ENCODE peak calls at places on chromosomes 13 and 19, in nine cellular contexts. W is vagina; I is CD4-positive, CD25-positive, alpha-beta regulatory T cell; U is lower lobe of right lung; O is heart left ventricle; D is PC-9; Q is stomach; H is A673; E is keratinocyte. J is an unnamed sample. For H3K4me1, the result is how much of the 10 kb centered on the place peaks cover.

GRCh38 chr13:111893607-111894443 is 173.1 kb upstream of the SOX1 start:
- DNase-seq in W (peak), I (no peak), U (no peak), O (no peak), D (no peak), Q (no peak), H (peak), E (no peak), J (no peak)

GRCh38 chr13:32475403-32475802 is 47.5 kb upstream of the N4BP2L1 start:
- DNase-seq in W (no peak), I (no peak), U (no peak), O (no peak), D (no peak), Q (no peak), H (peak), E (no peak), J (no peak)

GRCh38 chr13:31556376-31556775 is 182.9 kb upstream of the RXFP2 start:
- DNase-seq in W (no peak), I (no peak), U (no peak), O (no peak), D (no peak), Q (no peak), H (no peak), E (no peak), J (no peak)

GRCh38 chr13:30934381-30934780 is 1.9 kb downstream of the TEX26 start:
- DNase-seq in W (no peak), I (no peak), U (no peak), O (no peak), D (no peak), Q (no peak), H (no peak), E (no peak), J (no peak)

GRCh38 chr19:48120505-48120904 is 9.9 kb upstream of the PLA2G4C start:
- DNase-seq in W (no peak), I (no peak), U (no peak), O (no peak), D (no peak), Q (no peak), H (no peak), E (no peak), J (no peak)

GRCh38 chr19:18671303-18672043 is 12.0 kb upstream of the CRTC1 start:
- DNase-seq in W (no peak), I (no peak), U (no peak), O (no peak), D (peak), Q (no peak), H (no peak), E (no peak), J (no peak)

GRCh38 chr13:74708629-74709028 is 574.4 kb upstream of the KLF12 start:
- DNase-seq in W (no peak), I (no peak), U (no peak), O (no peak), D (no peak), Q (no peak), H (no peak), E (no peak), J (no peak)

GRCh38 chr19:14437578-14438140 is 4.6 kb downstream of the PKN1 start:
- DNase-seq in W (no peak), I (no peak), U (no peak), O (no peak), D (no peak), Q (no peak), H (no peak), E (no peak), J (no peak)

GRCh38 chr19:10521461-10522216 is 4.4 kb upstream of the S1PR5 start:
- DNase-seq in W (no peak), I (no peak), U (no peak), O (no peak), D (no peak), Q (no peak), H (no peak), E (no peak), J (no peak)
- H3K27ac ChIP-seq in W (no peak), I (no peak), U (no peak), O (no peak), D (no peak), Q (no peak), H (no peak), E (no peak), J (no peak)

GRCh38 chr19:38699647-38700349 is 44.5 kb downstream of the CAPN12 start:
- DNase-seq in W (no peak), I (no peak), U (no peak), O (no peak), D (no peak), Q (no peak), H (no peak), E (no peak), J (no peak)
- H3K4me1 ChIP-seq in W (half or more), I (under half), U (half or more), O (half or more), D (under half), Q (half or more), H (under half), E (under half), J (under half)

GRCh38 chr19:40464059-40465024 is 1.2 kb downstream of the BLVRB start:
- DNase-seq in W (peak), I (peak), U (peak), O (peak), D (peak), Q (peak), H (peak), E (no peak), J (no peak)

GRCh38 chr19:40466219-40467006 is at the start of gene SPTBN4:
- DNase-seq in W (peak), I (no peak), U (peak), O (peak), D (no peak), Q (no peak), H (no peak), E (no peak), J (no peak)

GRCh38 chr19:40467007-40467565 is 285 bp downstream of the SPTBN4 start:
- DNase-seq in W (no peak), I (no peak), U (peak), O (no peak), D (no peak), Q (no peak), H (no peak), E (no peak), J (no peak)

GRCh38 chr19:40465025-40465780 is at the start of gene BLVRB:
- DNase-seq in W (peak), I (no peak), U (no peak), O (no peak), D (peak), Q (no peak), H (peak), E (no peak), J (no peak)

DNA sequence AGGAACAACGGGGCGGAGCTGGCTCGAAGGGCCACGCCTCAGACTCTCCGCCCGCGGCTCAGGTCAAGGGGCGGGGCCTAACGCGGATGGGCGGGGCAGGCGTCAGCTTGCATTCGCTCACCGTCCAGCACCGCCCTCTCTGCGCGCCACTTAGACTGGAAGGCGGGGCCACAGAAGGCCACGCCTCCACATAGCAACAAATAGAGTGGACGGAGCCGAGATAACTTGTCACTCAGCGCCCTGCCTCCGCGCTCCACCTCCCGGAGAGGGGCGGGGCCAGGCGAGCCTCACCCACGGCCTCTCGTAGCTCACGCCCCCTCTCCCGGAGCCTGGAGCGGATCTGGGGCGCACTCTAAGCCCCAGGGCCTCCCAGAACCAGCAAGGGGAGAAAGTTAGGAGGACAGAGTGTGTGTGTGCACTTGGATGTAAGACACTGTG is 255 bp upstream of the BLVRB start:
- DNase-seq in W (peak), I (peak), U (peak), O (peak), D (peak), Q (peak), H (peak), E (peak), J (peak)
- H3K27ac ChIP-seq in W (peak), I (peak), U (peak), O (peak), D (peak), Q (peak), H (peak), E (peak), J (no peak)

GRCh38 chr13:46166947-46167610 is 14.9 kb downstream of the LCP1 start:
- DNase-seq in W (no peak), I (no peak), U (no peak), O (no peak), D (no peak), Q (no peak), H (no peak), E (no peak), J (no peak)

GRCh38 chr13:46168341-46168740 is 13.6 kb downstream of the LCP1 start:
- DNase-seq in W (no peak), I (no peak), U (peak), O (no peak), D (no peak), Q (no peak), H (no peak), E (no peak), J (no peak)

GRCh38 chr13:46170687-46171086 is 11.3 kb downstream of the LCP1 start:
- DNase-seq in W (no peak), I (peak), U (no peak), O (no peak), D (no peak), Q (no peak), H (peak), E (no peak), J (no peak)

GRCh38 chr13:46170268-46170667 is 11.7 kb downstream of the LCP1 start:
- DNase-seq in W (no peak), I (no peak), U (no peak), O (no peak), D (no peak), Q (peak), H (no peak), E (no peak), J (no peak)

GRCh38 chr13:46168818-46169217 is 13.2 kb downstream of the LCP1 start:
- DNase-seq in W (no peak), I (no peak), U (no peak), O (no peak), D (no peak), Q (no peak), H (no peak), E (no peak), J (no peak)
- H3K4me1 ChIP-seq in W (under half), I (half or more), U (half or more), O (under half), D (under half), Q (half or more), H (under half), E (under half), J (under half)

GRCh38 chr13:41956272-41956671 is 4.6 kb downstream of the VWA8 start:
- DNase-seq in W (no peak), I (no peak), U (no peak), O (no peak), D (no peak), Q (no peak), H (no peak), E (no peak), J (no peak)

GRCh38 chr13:41955605-41956004 is 5.3 kb downstream of the VWA8 start:
- DNase-seq in W (no peak), I (no peak), U (peak), O (no peak), D (no peak), Q (no peak), H (no peak), E (no peak), J (no peak)

GRCh38 chr13:41962994-41963393 is 2.1 kb upstream of the VWA8 start:
- DNase-seq in W (no peak), I (no peak), U (no peak), O (no peak), D (no peak), Q (no peak), H (no peak), E (peak), J (no peak)

GRCh38 chr13:41960700-41961697 is at the start of gene VWA8:
- DNase-seq in W (no peak), I (peak), U (peak), O (peak), D (no peak), Q (peak), H (peak), E (no peak), J (peak)

GRCh38 chr13:41960195-41960699 is 662 bp downstream of the VWA8 start:
- DNase-seq in W (no peak), I (no peak), U (no peak), O (no peak), D (no peak), Q (no peak), H (peak), E (no peak), J (no peak)
- H3K27ac ChIP-seq in W (peak), I (peak), U (peak), O (peak), D (no peak), Q (peak), H (peak), E (peak), J (peak)

GRCh38 chr19:46299695-46300094 is 2.9 kb downstream of the HIF3A start:
- DNase-seq in W (no peak), I (no peak), U (no peak), O (no peak), D (no peak), Q (no peak), H (no peak), E (no peak), J (no peak)
- H3K4me1 ChIP-seq in W (half or more), I (under half), U (half or more), O (under half), D (under half), Q (half or more), H (half or more), E (under half), J (under half)

GRCh38 chr13:60267498-60268202 is 103.9 kb upstream of the DIAPH3 start:
- DNase-seq in W (no peak), I (peak), U (no peak), O (no peak), D (no peak), Q (no peak), H (no peak), E (no peak), J (no peak)
- H3K27ac ChIP-seq in W (no peak), I (no peak), U (peak), O (no peak), D (no peak), Q (peak), H (no peak), E (no peak), J (no peak)

GRCh38 chr19:2240881-2241760 is 4.5 kb downstream of the SF3A2 start:
- DNase-seq in W (no peak), I (no peak), U (peak), O (no peak), D (no peak), Q (no peak), H (no peak), E (no peak), J (no peak)
- H3K4me1 ChIP-seq in W (half or more), I (half or more), U (half or more), O (under half), D (under half), Q (half or more), H (under half), E (under half), J (under half)

GRCh38 chr13:60590775-60591174 is 193.8 kb downstream of the TDRD3 start:
- DNase-seq in W (no peak), I (no peak), U (no peak), O (no peak), D (no peak), Q (no peak), H (peak), E (no peak), J (no peak)

GRCh38 chr13:60591348-60591747 is 194.3 kb downstream of the TDRD3 start:
- DNase-seq in W (no peak), I (no peak), U (no peak), O (no peak), D (no peak), Q (no peak), H (peak), E (peak), J (no peak)
- H3K27ac ChIP-seq in W (no peak), I (no peak), U (no peak), O (no peak), D (no peak), Q (no peak), H (no peak), E (no peak), J (no peak)

DNA sequence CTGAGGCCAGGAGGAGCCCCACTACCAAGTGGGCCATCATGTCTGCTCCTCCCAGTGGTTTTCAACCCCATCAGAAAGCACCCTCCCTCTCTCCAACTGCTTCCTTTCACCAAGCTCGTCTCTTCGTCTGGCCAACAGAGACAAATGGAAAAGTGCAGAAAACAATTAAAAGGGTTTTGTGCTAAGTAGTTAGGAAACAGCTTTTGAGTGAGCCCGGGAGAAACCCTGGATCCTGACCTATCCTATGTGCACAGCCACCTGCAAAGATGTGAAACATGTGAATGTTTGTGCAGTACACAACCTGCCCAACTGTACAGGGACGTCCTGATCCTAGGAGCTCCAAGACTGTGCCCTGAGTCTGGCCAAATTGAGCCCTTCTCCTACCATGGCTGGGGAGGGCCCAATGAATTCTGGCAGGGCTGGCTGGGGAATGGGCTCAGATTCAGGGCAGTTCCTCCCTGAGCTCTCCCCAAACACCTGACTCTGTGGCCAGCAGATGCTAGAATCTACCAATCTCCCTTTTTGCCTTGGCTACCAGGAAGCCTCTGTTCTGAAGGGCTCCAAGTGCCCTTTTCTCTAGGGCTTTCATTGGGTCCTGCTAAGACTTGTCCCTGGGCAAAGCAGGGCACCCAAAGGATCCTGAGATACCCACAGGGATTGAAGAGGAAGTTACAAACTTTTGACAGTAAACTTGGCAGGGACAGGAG is 7.9 kb downstream of the TLE5 start:
- DNase-seq in W (no peak), I (no peak), U (no peak), O (no peak), D (no peak), Q (no peak), H (no peak), E (no peak), J (no peak)
- H3K4me1 ChIP-seq in W (half or more), I (half or more), U (under half), O (under half), D (under half), Q (half or more), H (under half), E (under half), J (under half)